ENCODE peak calls at places on chromosomes 7 and 10, in six cellular contexts. P is A549, S is transverse colon, W is adrenal gland, T is kidney epithelial cell, D is fibroblast of pulmonary artery. O is an unnamed sample.

GRCh38 chr7:10412426-10413019 is 561.1 kb upstream of the PHF14 start:
- DNase-seq in P (peak), S (no peak), W (peak), T (no peak), D (peak), O (peak)

GRCh38 chr7:158324397-158325360 is 262.9 kb downstream of the PTPRN2 start:
- DNase-seq in P (no peak), S (no peak), W (no peak), T (no peak), D (no peak), O (no peak)

GRCh38 chr10:18822156-18822555 is 162.9 kb downstream of the ARL5B start:
- DNase-seq in P (peak), S (no peak), W (peak), T (no peak), D (peak), O (peak)

GRCh38 chr7:31171216-31171750 is 119.2 kb downstream of the ADCYAP1R1 start:
- DNase-seq in P (no peak), S (no peak), W (no peak), T (no peak), D (no peak), O (no peak)

GRCh38 chr10:42997849-42998165 is 79.1 kb upstream of the RET start:
- DNase-seq in P (no peak), S (no peak), W (no peak), T (no peak), D (no peak), O (no peak)

GRCh38 chr10:133042816-133043215 is 44.9 kb upstream of the ADGRA1 start:
- DNase-seq in P (no peak), S (no peak), W (no peak), T (no peak), D (no peak), O (no peak)

GRCh38 chr10:119826777-119827176 is 45.9 kb downstream of the MCMBP start:
- DNase-seq in P (no peak), S (no peak), W (no peak), T (no peak), D (no peak), O (no peak)

GRCh38 chr7:64892666-64893269 is 10.3 kb upstream of the ZNF273 start:
- DNase-seq in P (no peak), S (no peak), W (no peak), T (no peak), D (no peak), O (no peak)

GRCh38 chr7:83452256-83452655 is 196.7 kb downstream of the SEMA3E start:
- DNase-seq in P (no peak), S (no peak), W (no peak), T (no peak), D (no peak), O (no peak)

GRCh38 chr7:147952918-147953317 is 637.6 kb upstream of the C7orf33 start:
- DNase-seq in P (no peak), S (no peak), W (no peak), T (no peak), D (no peak), O (no peak)

GRCh38 chr10:52908483-52908882 is 135.9 kb upstream of the MBL2 start:
- DNase-seq in P (no peak), S (no peak), W (no peak), T (no peak), D (no peak), O (no peak)

GRCh38 chr7:26451997-26452396 is 160.3 kb downstream of the SNX10 start:
- DNase-seq in P (no peak), S (no peak), W (no peak), T (no peak), D (no peak), O (no peak)

GRCh38 chr7:43590862-43591550 is 8.1 kb downstream of the STK17A start:
- DNase-seq in P (no peak), S (no peak), W (no peak), T (no peak), D (no peak), O (no peak)

GRCh38 chr10:132142396-132143161 is 44.2 kb upstream of the DPYSL4 start:
- DNase-seq in P (peak), S (peak), W (peak), T (no peak), D (peak), O (no peak)

GRCh38 chr7:124060528-124060927 is 27.7 kb upstream of the TMEM229A start:
- DNase-seq in P (no peak), S (no peak), W (no peak), T (no peak), D (no peak), O (no peak)

GRCh38 chr7:80999771-81000170 is 80.9 kb upstream of the SEMA3C start:
- DNase-seq in P (no peak), S (no peak), W (no peak), T (no peak), D (no peak), O (no peak)

GRCh38 chr7:41175435-41175834 is 527.5 kb downstream of the INHBA start:
- DNase-seq in P (no peak), S (no peak), W (no peak), T (no peak), D (no peak), O (no peak)

GRCh38 chr7:116689787-116690186 is 17.8 kb downstream of the MET start:
- DNase-seq in P (no peak), S (no peak), W (no peak), T (no peak), D (no peak), O (no peak)

GRCh38 chr10:51937313-51937712 is 237.9 kb upstream of the CSTF2T start:
- DNase-seq in P (no peak), S (no peak), W (no peak), T (no peak), D (peak), O (peak)

GRCh38 chr7:101059620-101059942 is 25.7 kb upstream of the TRIM56 start:
- DNase-seq in P (no peak), S (no peak), W (no peak), T (no peak), D (no peak), O (no peak)
- TF ChIP-seq CTCF in P (no peak), S (no peak), W (peak), T (no peak), D (no peak), O (no peak)

GRCh38 chr10:15439381-15439837 is 68.3 kb upstream of the FAM171A1 start:
- DNase-seq in P (peak), S (peak), W (peak), T (no peak), D (peak), O (no peak)

GRCh38 chr10:15444105-15445021 is 73.3 kb upstream of the FAM171A1 start:
- DNase-seq in P (no peak), S (no peak), W (no peak), T (no peak), D (no peak), O (no peak)

GRCh38 chr10:15436696-15437095 is 65.6 kb upstream of the FAM171A1 start:
- DNase-seq in P (peak), S (no peak), W (no peak), T (peak), D (no peak), O (no peak)

GRCh38 chr10:15442056-15442455 is 71.0 kb upstream of the FAM171A1 start:
- DNase-seq in P (no peak), S (no peak), W (no peak), T (no peak), D (no peak), O (no peak)

DNA sequence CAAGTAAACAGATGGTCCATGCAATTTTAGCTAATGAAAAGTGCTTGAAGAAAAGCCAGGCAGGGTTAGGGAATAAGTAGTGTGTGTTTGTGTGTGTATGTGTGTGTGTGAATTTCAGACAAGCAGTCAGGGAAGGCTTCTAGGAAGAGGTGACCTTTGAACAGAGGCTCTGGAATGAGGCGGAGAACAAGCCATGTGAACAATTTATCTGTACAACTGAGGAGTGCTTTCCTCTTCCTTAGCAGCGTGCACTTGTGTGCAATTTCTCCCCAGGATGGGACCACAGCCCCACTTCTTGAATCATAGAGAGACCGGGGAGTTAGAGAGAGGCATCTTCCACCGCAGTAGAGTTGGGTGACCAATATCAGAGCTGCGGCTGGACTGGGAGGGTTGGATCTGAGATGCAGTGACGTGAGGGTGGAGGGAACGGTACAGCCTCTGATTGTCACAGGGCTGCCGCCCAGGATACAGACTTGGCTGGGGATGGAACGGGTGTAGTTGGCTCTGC is 69.2 kb upstream of the FAM171A1 start:
- DNase-seq in P (no peak), S (no peak), W (no peak), T (no peak), D (peak), O (no peak)
- H3K4me3 ChIP-seq in P (no peak), S (no peak), W (no peak), T (no peak), D (no peak), O (no peak)

DNA sequence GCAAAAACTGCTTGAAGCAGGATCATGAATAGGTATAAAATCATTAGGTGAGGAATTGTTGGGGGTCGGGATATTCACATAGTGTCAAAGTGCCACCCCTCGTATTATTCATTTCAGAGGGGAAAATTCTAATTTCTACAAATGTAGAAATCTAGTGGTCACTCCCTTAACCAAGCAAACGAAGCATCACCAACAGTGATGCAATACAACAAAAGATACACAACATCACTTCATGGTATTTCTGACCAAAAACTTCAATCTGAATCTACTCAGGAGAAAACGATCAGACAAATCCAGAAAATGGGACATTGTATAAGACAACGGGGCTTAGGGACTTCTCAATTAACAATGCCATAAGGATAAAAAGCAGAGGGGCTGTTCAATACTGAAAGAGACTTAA is 26.3 kb upstream of the FAM170B start:
- DNase-seq in P (no peak), S (no peak), W (no peak), T (no peak), D (no peak), O (no peak)
- TF ChIP-seq CTCF in P (no peak), S (no peak), W (no peak), T (no peak), D (no peak), O (no peak)

GRCh38 chr7:37342665-37343471 is 105.8 kb downstream of the ELMO1 start:
- DNase-seq in P (no peak), S (peak), W (peak), T (no peak), D (no peak), O (no peak)
- H3K4me3 ChIP-seq in P (no peak), S (no peak), W (no peak), T (no peak), D (no peak), O (no peak)

GRCh38 chr10:110671788-110672579 is 27.8 kb downstream of the RBM20 start:
- DNase-seq in P (peak), S (peak), W (peak), T (no peak), D (peak), O (peak)
- TF ChIP-seq CTCF in P (peak), S (peak), W (peak), T (peak), D (peak), O (peak)

DNA sequence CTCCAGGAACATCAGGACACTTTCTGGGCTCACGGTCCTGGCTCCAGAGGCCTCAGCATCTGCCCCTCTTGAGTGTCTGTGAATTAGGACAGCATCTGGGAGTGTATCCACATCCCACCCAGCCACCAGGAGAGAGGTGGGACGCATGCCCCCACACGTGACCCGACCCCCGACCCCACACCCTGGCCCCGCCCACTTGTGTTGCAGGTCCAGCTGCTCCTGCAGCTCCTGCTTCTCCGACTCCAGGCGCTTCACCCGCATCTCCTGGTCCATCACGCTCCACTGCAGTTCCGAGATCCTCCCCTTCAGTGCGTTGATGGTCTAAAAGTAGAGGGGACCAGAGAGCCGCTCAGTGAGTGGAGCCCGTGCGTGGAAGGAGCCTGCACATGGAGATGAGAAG is 13.6 kb downstream of the MAD1L1 start:
- DNase-seq in P (no peak), S (no peak), W (no peak), T (no peak), D (no peak), O (no peak)
- H3K4me3 ChIP-seq in P (no peak), S (no peak), W (no peak), T (no peak), D (no peak), O (no peak)

GRCh38 chr10:101056365-101057151 is 5.2 kb upstream of the KAZALD1 start:
- DNase-seq in P (no peak), S (no peak), W (no peak), T (no peak), D (no peak), O (no peak)

GRCh38 chr10:101054351-101054750 is 7.4 kb upstream of the KAZALD1 start:
- DNase-seq in P (no peak), S (no peak), W (no peak), T (no peak), D (no peak), O (no peak)

GRCh38 chr10:101052285-101052684 is 9.5 kb upstream of the KAZALD1 start:
- DNase-seq in P (peak), S (no peak), W (peak), T (no peak), D (peak), O (peak)

GRCh38 chr10:101053516-101053915 is 8.3 kb upstream of the KAZALD1 start:
- DNase-seq in P (no peak), S (no peak), W (no peak), T (no peak), D (no peak), O (no peak)

DNA sequence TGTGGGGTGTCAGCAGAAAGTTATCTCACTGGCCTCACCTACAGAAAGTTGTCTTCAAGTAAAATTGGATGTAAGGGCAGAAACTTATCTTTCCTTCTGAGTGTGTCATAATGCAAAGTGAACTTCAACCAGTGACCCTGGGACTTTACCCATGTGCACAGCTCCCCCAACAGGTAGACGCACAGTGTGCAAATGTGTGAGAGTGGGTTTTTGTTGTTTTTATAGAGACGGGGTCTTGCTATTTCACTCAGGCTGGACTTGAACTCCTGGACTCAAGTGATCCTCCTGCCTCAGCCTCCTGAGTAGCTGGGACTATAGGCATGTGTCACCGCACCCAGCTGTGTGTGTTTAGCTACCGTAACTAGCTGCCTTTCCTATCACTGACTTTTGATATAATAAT is 6.4 kb upstream of the KAZALD1 start:
- DNase-seq in P (no peak), S (no peak), W (no peak), T (no peak), D (no peak), O (no peak)
- TF ChIP-seq CTCF in P (no peak), S (no peak), W (no peak), T (peak), D (no peak), O (peak)